ENCODE peak calls at places on chromosomes 4 and X, in four cellular contexts. R is ascending aorta; N is CD4-positive, CD25-positive, alpha-beta regulatory T cell; S is hepatocyte. L is an unnamed sample.

GRCh38 chrX:70922776-70923473 is 8.0 kb downstream of the SLC7A3 start:
- DNase-seq in S (no peak), N (no peak), R (no peak), L (no peak)

GRCh38 chr4:1195109-1195671 is 22.8 kb upstream of the SPON2 start:
- DNase-seq in N (no peak), R (no peak), S (peak; percentile 3), L (no peak)

GRCh38 chr4:6779667-6780565 is 2.6 kb upstream of the KIAA0232 start:
- DNase-seq in S (no peak), R (no peak), N (peak; percentile 47), L (no peak)

GRCh38 chr4:122826596-122827257 is at the start of gene FGF2:
- DNase-seq in N (no peak), S (peak; percentile 74), R (peak; percentile 9), L (no peak)

GRCh38 chrX:42241421-42241820 is 318.1 kb upstream of the CASK start:
- DNase-seq in R (no peak), N (no peak), S (no peak), L (no peak)

GRCh38 chr4:112036881-112037280 is 108.4 kb upstream of the FAM241A start:
- DNase-seq in S (no peak), R (no peak), N (no peak), L (peak; percentile 3)

GRCh38 chr4:121599049-121599448 is 97.7 kb downstream of the ANXA5 start:
- DNase-seq in R (no peak), S (no peak), N (no peak), L (no peak)

GRCh38 chr4:108783666-108784463 is 21.0 kb upstream of the ETNPPL start:
- DNase-seq in S (peak; percentile 19), N (no peak), R (no peak), L (no peak)

GRCh38 chr4:170990989-170991589 is 822.1 kb upstream of the GALNTL6 start:
- DNase-seq in R (no peak), N (no peak), S (peak; percentile 59), L (peak; percentile 25)

GRCh38 chr4:61533140-61533539 is 333.0 kb downstream of the ADGRL3 start:
- DNase-seq in N (no peak), S (no peak), R (no peak), L (no peak)

GRCh38 chrX:32045149-32045548 is 973.3 kb upstream of the FTHL17 start:
- DNase-seq in S (no peak), R (no peak), N (no peak), L (no peak)

GRCh38 chrX:50827996-50828395 is 14.0 kb upstream of the SHROOM4 start:
- DNase-seq in S (peak; percentile 30), N (no peak), R (no peak), L (no peak)

GRCh38 chr4:38943355-38943754 is 75.7 kb downstream of the FAM114A1 start:
- DNase-seq in S (peak; percentile 16), R (no peak), N (no peak), L (no peak)

GRCh38 chr4:95556460-95556859 is 7.7 kb upstream of the UNC5C start:
- DNase-seq in R (no peak), S (no peak), N (no peak), L (no peak)

GRCh38 chrX:114717921-114718320 is 134.0 kb downstream of the HTR2C start:
- DNase-seq in N (no peak), S (peak; percentile 10), R (no peak), L (no peak)

GRCh38 chr4:73021634-73022033 is 47.9 kb downstream of the COX18 start:
- DNase-seq in R (no peak), N (peak; percentile 35), S (peak; percentile 67), L (peak; percentile 6)

GRCh38 chr4:91630054-91630453 is 673.7 kb upstream of the GRID2 start:
- DNase-seq in N (no peak), R (no peak), S (no peak), L (no peak)

GRCh38 chr4:53786632-53787031 is 195.3 kb upstream of the LNX1 start:
- DNase-seq in R (no peak), N (no peak), S (no peak), L (peak; percentile 4)

GRCh38 chr4:121860121-121860520 is 10.2 kb downstream of the BBS7 start:
- DNase-seq in N (no peak), S (no peak), R (no peak), L (no peak)

GRCh38 chr4:174538876-174539250 is 16.6 kb upstream of the HPGD start:
- DNase-seq in R (no peak), N (no peak), S (no peak), L (no peak)

GRCh38 chr4:174648859-174649258 is 126.6 kb upstream of the HPGD start:
- DNase-seq in S (no peak), N (no peak), R (no peak), L (no peak)

GRCh38 chr4:118997601-118998000 is 108.9 kb downstream of the SYNPO2 start:
- DNase-seq in R (no peak), N (no peak), S (peak; percentile 19), L (no peak)

GRCh38 chr4:116880625-116881024 is 204.8 kb downstream of the TRAM1L1 start:
- DNase-seq in N (no peak), R (no peak), S (no peak), L (no peak)

GRCh38 chr4:139593091-139593564 is 37.1 kb upstream of the SETD7 start:
- DNase-seq in S (peak; percentile 47), R (no peak), N (no peak), L (no peak)

GRCh38 chr4:188106454-188106853 is 2.9 kb downstream of the TRIML2 start:
- DNase-seq in R (no peak), S (no peak), N (no peak), L (no peak)

GRCh38 chr4:172979332-172979731 is 189.3 kb upstream of the GALNT7 start:
- DNase-seq in N (no peak), S (no peak), R (no peak), L (peak; percentile 30)
- H3K4me1 ChIP-seq in N (no peaks in the 10 kb centered on the region), S (no peaks in the 10 kb centered on the region), R (no peaks in the 10 kb centered on the region), L (no peaks in the 10 kb centered on the region)

GRCh38 chr4:155122382-155122781 is 86.1 kb upstream of the NPY2R start:
- DNase-seq in S (no peak), N (no peak), R (no peak), L (no peak)
- H3K27ac ChIP-seq in S (no peak overlapping the region), N (no peak overlapping the region), R (no peak overlapping the region), L (no peak overlapping the region)

DNA sequence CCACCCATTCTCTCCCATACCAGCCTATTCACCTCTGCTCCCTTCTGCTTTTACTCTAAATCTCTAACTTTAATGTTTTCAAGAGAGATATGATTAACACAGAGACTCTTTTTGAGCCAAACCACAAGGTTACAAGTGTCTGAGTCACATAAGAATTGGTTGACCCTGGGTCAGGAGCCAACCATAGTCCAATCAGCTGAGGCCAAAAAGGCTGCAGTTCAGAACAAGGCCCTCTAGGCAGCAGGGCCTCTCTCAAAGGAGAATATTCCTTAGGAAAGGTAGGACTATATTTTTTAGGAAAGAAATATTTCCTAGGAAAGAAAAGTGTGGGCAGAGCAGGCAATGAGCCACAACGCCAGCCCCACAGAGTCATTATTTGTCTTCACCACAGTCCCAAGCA is 2.3 kb downstream of the ATP8A1 start:
- DNase-seq in S (no peak), R (no peak), N (peak; percentile 31), L (peak; percentile 28)
- H3K4me3 ChIP-seq in S (no peak overlapping the region), R (peak overlapping the region; percentile 92), N (peak overlapping the region; percentile 91), L (peak overlapping the region; percentile 3)

DNA sequence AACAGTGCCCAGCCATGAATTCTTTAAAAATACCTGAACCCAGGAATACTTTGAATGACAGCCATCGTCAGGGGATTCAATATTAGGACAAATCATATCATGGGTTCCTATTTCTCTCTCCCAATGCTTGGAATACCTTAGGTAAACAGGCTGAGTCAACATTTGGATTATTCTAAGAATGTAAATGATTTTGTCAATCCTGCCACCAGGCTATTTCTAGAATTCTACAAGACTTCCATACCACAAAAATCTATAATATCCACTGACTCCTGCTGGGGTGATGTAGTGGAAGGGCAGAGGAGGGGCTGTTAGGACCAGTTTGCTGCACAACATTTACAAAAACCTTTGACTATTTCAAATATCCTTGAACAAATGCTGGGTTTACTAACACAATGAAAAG is 65.2 kb downstream of the IGFBP7 start:
- DNase-seq in S (no peak), N (no peak), R (no peak), L (no peak)
- H3K4me1 ChIP-seq in S (no peaks in the 10 kb centered on the region), N (no peaks in the 10 kb centered on the region), R (peaks cover 8% of the 10 kb centered on the region), L (no peaks in the 10 kb centered on the region)

GRCh38 chrX:136747003-136747986 is 33.4 kb downstream of the ARHGEF6 start:
- DNase-seq in S (no peak), N (peak; percentile 34), R (no peak), L (no peak)
- H3K27ac ChIP-seq in S (no peak overlapping the region), N (no peak overlapping the region), R (peak overlapping the region; percentile 15), L (peak overlapping the region; percentile 48)

GRCh38 chrX:555589-556220 is 74.9 kb upstream of the SHOX start:
- DNase-seq in S (no peak), N (no peak), R (no peak), L (no peak)
- H3K4me3 ChIP-seq in S (no peak overlapping the region), N (no peak overlapping the region), R (no peak overlapping the region), L (no peak overlapping the region)

GRCh38 chr4:186715077-186715476 is 8.6 kb downstream of the FAT1 start:
- DNase-seq in S (no peak), N (no peak), R (no peak), L (no peak)

GRCh38 chr4:186712690-186713089 is 11.0 kb downstream of the FAT1 start:
- DNase-seq in N (no peak), S (no peak), R (no peak), L (no peak)

GRCh38 chr4:186710521-186711119 is 13.0 kb downstream of the FAT1 start:
- DNase-seq in S (no peak), N (no peak), R (no peak), L (no peak)

GRCh38 chr4:186717556-186717955 is 6.1 kb downstream of the FAT1 start:
- DNase-seq in R (no peak), S (no peak), N (no peak), L (no peak)

DNA sequence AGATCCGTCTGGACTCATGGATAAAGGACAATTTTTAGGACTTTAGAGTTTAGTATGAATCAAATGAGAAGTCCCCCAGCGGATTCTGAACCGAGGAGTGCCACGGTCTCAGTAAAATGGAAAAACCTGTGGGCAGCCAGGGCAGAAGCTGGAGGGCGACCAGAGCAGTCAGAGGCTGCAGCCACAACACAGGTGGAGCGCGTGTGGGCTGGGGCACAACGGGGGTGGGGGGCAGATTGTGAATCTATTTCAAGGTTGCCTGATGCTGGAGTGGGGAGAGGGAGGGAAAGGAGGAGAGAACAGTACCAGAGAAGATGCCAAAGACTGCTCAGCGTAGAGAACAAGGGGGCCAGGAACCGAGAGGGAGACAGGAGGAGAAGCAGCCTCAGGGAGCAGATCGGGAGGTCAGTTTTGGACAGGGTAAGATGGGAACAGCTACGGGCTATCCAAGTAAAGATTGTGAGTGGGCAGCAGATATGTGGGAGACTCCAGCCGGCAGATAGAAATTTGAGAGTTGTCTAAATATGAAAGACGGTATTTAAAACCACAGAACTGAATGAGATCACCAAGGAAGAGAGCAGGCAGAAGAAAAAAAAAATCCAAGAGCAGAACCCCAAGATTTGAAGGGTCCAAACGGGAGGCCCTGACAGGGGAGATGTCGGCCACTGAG is 9.5 kb downstream of the FAT1 start:
- DNase-seq in N (no peak), R (no peak), S (no peak), L (no peak)
- H3K4me1 ChIP-seq in N (no peaks in the 10 kb centered on the region), R (peaks cover 2% of the 10 kb centered on the region), S (peaks cover 8% of the 10 kb centered on the region), L (no peaks in the 10 kb centered on the region)

GRCh38 chr4:151322565-151322964 is 2.8 kb downstream of the SH3D19 start:
- DNase-seq in R (no peak), N (no peak), S (no peak), L (no peak)
- H3K27ac ChIP-seq in R (peak overlapping the region; percentile 92), N (no peak overlapping the region), S (peak overlapping the region; percentile 96), L (no peak overlapping the region)